ENCODE peak calls at places on chromosomes 12 and 14, in six cellular contexts. B, T, K, H, X and R are unnamed samples.

GRCh38 chr12:38983117-38983571 is 77.8 kb upstream of the CPNE8 start:
- DNase-seq in B (peak), T (no peak), K (no peak), H (no peak), X (no peak), R (peak)

GRCh38 chr14:71588576-71589215 is 343.5 kb upstream of the RGS6 start:
- DNase-seq in B (no peak), T (no peak), K (no peak), H (no peak), X (no peak), R (no peak)

GRCh38 chr14:90831821-90832220 is 15.6 kb upstream of the TTC7B start:
- DNase-seq in B (no peak), T (no peak), K (no peak), H (no peak), X (no peak), R (no peak)

GRCh38 chr14:77266336-77266735 is 4.7 kb downstream of the NGB start:
- DNase-seq in B (no peak), T (no peak), K (no peak), H (no peak), X (no peak), R (no peak)

GRCh38 chr12:90449611-90450010 is 505.4 kb downstream of the CCER1 start:
- DNase-seq in B (no peak), T (no peak), K (no peak), H (peak), X (no peak), R (no peak)

GRCh38 chr12:59664495-59664894 is 68.7 kb downstream of the SLC16A7 start:
- DNase-seq in B (no peak), T (no peak), K (no peak), H (no peak), X (no peak), R (no peak)

GRCh38 chr12:5586201-5586600 is 154.3 kb downstream of the NTF3 start:
- DNase-seq in B (peak), T (no peak), K (no peak), H (peak), X (no peak), R (no peak)

GRCh38 chr14:61174395-61175386 is 106.4 kb downstream of the TMEM30B start:
- DNase-seq in B (no peak), T (no peak), K (no peak), H (peak), X (no peak), R (no peak)

GRCh38 chr12:14723763-14724162 is 27.4 kb upstream of the GUCY2C start:
- DNase-seq in B (peak), T (peak), K (peak), H (peak), X (peak), R (peak)

DNA sequence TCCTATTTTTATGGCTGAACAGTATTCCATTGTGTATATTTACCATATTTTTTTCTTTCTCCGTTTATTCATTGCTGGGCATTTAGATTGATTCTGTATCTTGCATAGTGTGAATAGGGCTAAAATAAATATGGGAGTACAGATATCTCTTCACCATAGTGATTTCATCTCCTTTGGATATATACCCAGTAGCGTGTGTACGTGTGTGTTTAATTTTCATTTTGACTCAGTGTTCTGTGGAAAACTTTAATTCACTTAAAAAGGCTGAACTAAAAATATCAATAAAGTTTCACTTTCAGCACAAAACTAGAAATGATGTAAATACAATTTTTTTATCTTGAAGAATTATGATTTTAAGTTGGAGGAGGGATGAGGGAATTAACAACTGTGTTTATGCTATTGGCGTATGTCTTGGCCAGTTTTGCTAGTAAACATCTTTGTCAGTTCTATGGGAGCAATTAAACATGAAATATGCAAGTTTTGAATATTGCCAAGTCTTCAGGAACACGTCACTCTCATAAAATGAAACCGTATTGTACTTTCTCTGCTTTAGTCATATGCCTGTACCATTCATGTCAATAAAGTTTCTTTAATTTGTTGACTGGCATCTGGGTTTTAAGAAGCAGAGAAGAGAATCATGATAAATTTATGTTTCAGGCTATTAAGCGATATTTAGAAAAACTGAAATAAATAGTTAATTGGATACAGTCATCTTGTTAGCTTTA is 99.8 kb downstream of the PTGER2 start:
- DNase-seq in B (no peak), T (no peak), K (no peak), H (peak), X (no peak), R (peak)
- H3K4me3 ChIP-seq in B (no peak), T (no peak), K (no peak), H (peak), X (no peak), R (no peak)

GRCh38 chr14:88792572-88793258 is at the start of gene EML5:
- DNase-seq in B (peak), T (peak), K (peak), H (peak), X (peak), R (peak)
- TF ChIP-seq CTCF in B (peak), T (peak), K (no peak), H (peak), X (peak), R (peak)

DNA sequence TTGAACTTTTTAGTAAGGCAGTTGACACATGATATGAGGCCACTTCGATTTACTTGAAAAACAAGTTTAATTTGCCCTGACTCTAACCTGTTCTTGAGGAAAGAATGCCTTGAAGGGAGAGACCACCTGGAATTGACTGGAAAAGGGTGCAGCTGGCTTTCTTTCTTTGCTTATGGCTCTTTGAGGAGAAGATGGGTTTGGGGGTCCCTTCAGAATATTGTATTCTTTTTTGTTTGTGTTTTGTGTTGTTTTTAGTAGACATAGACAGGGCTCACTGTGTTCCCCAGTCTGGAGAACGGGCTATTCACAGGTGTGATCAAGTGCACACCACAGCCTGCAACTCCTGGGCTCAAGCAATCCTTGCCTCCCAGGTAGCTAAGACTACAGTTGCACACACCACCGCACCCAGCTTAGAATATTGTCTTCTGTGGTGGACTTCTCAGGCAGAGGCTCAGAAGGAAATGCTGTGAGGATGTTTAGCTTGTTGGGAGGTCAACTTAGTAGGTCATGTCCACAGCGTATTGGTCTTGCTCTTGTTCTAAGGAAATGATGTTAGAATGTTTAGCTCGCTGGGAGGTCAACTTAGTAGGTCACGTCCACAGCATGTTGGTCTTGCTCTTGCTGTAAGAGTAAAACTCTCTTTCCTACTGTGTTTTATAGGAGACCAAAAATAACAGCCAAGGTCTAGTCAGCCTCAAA is 1.5 kb upstream of the NRL start:
- DNase-seq in B (no peak), T (no peak), K (no peak), H (no peak), X (no peak), R (no peak)
- H3K4me3 ChIP-seq in B (peak), T (peak), K (peak), H (no peak), X (peak), R (peak)

DNA sequence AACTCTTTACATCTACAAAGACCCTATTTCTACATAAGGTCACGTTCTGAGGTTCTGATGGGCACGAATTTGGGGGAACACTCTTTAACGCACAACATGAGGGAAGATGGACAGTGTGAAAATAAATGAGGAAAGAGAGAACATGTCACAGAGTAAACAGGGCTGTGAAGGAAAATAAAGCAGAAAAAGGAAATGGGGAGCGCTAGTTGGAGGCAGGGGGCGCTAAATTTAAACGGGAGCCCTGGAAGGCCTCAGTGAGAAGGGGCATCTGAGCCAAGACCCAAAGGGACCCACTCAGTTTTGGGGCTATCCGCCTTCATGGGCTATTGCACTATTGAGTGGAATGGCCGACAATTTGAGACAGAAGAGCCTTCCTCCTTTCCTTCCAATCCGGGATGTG is 50.5 kb downstream of the PLXNC1 start:
- DNase-seq in B (no peak), T (no peak), K (no peak), H (no peak), X (no peak), R (no peak)
- TF ChIP-seq CTCF in B (no peak), T (no peak), K (no peak), H (peak), X (no peak), R (no peak)

GRCh38 chr14:99247772-99248171 is 24.2 kb downstream of the BCL11B start:
- DNase-seq in B (no peak), T (no peak), K (no peak), H (no peak), X (no peak), R (no peak)

GRCh38 chr14:99245541-99246511 is 26.2 kb downstream of the BCL11B start:
- DNase-seq in B (no peak), T (no peak), K (no peak), H (no peak), X (no peak), R (no peak)

GRCh38 chr14:99246536-99247083 is 25.4 kb downstream of the BCL11B start:
- DNase-seq in B (no peak), T (no peak), K (no peak), H (no peak), X (no peak), R (no peak)

GRCh38 chr14:99248761-99249171 is 23.2 kb downstream of the BCL11B start:
- DNase-seq in B (no peak), T (no peak), K (no peak), H (no peak), X (no peak), R (no peak)

GRCh38 chr14:99247091-99247729 is 24.8 kb downstream of the BCL11B start:
- DNase-seq in B (no peak), T (no peak), K (no peak), H (no peak), X (no peak), R (no peak)
- H3K4me3 ChIP-seq in B (no peak), T (no peak), K (no peak), H (no peak), X (no peak), R (no peak)

GRCh38 chr14:49918709-49919108 is 25.8 kb downstream of the ARF6 start:
- DNase-seq in B (no peak), T (no peak), K (no peak), H (no peak), X (no peak), R (no peak)
- TF ChIP-seq CTCF in B (no peak), T (no peak), K (no peak), H (no peak), X (no peak), R (no peak)

DNA sequence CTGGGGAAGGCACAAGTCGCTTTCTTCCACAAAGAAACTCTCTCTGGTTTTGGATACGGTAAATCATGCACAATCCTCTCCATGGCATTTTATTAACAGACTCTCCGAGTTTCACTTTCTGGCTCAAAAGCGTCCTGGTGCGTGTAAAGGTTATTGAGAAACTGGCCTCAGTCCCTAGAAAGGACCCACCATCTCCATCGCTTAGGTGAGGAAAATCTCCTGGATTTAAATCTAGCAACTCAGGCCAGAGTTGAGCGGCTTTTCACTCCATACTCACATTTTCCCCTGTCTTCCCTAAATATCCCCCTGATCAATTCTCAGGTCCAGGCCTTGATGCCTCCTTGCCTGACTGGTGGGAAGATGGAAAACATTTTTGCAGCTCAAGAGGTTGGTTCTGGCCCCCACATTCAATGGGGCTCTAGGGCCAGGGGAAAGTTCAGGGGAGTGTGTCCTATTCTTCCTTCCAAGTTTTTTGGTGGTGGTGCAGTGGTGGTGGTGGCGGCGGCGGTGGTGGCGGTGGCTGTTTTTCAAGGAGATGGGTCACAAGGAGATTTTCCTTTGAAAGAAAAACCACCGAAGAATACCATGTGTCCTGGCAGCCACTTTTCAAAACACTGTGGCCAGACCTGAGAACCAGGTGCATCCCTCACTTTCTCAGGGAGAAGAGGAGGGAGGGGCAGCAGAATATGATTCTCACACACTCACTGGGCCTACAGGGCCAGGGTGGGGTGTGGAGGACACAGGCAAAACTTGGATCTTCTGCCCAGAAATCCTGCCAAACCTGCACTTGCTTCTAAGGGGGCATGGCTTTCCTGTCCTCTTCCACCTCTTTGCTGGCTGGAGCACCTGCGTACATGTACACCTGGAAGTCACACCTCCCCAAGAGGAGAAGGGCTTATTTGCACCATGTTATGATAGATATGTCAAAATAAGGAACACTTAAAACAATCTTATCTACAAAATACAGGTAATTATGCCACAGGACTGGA is 46.7 kb upstream of the PNMA1 start:
- DNase-seq in B (no peak), T (no peak), K (peak), H (no peak), X (peak), R (peak)
- H3K4me3 ChIP-seq in B (peak), T (peak), K (peak), H (peak), X (peak), R (peak)